ENCODE peak calls at places on chromosomes 11 and 22, in ten cellular contexts. G is transverse colon; S is esophagus squamous epithelium; P is iPS DF 6.9; H is colonic mucosa; Z is breast epithelium; U is heart left ventricle; T is A549; J is CD8-positive, alpha-beta T cell; C is tibial nerve. V is an unnamed sample. For H3K9me3, the result is how much of the 10 kb centered on the place peaks cover.

GRCh38 chr11:128469220-128469619 is 118.1 kb downstream of the ETS1 start:
- DNase-seq in J (no peak), T (no peak), S (no peak), Z (no peak), G (peak), H (no peak), P (no peak), U (no peak), C (no peak), V (no peak)

GRCh38 chr11:124879229-124879998 is 14.2 kb downstream of the ROBO3 start:
- DNase-seq in T (no peak), J (no peak), U (peak), P (no peak), H (no peak), G (no peak), Z (no peak), S (no peak), C (no peak), V (no peak)

GRCh38 chr22:19667872-19668740 is 46.2 kb upstream of the SEPTIN5 start:
- DNase-seq in S (no peak), G (no peak), Z (no peak), P (no peak), T (no peak), C (no peak), U (no peak), H (no peak), J (no peak), V (no peak)

GRCh38 chr22:38338772-38339379 is 21.6 kb upstream of the CSNK1E start:
- DNase-seq in T (no peak), G (peak), C (no peak), U (no peak), H (no peak), P (no peak), Z (no peak), J (no peak), S (no peak), V (no peak)

GRCh38 chr11:113695207-113695606 is 10.9 kb downstream of the TMPRSS5 start:
- DNase-seq in U (no peak), P (no peak), H (no peak), J (no peak), C (no peak), Z (no peak), S (no peak), T (no peak), G (no peak), V (no peak)

GRCh38 chr11:27696961-27697360 is 3.3 kb downstream of the BDNF start:
- DNase-seq in H (no peak), J (no peak), G (no peak), S (no peak), C (no peak), Z (no peak), T (no peak), U (no peak), P (no peak), V (no peak)

GRCh38 chr11:77322926-77323590 is 21.6 kb upstream of the GDPD4 start:
- DNase-seq in H (no peak), G (no peak), Z (no peak), J (no peak), C (no peak), T (no peak), P (no peak), S (no peak), U (no peak), V (no peak)

GRCh38 chr11:119460582-119460981 is 37.6 kb upstream of the THY1 start:
- DNase-seq in G (no peak), H (no peak), P (no peak), S (no peak), T (no peak), C (no peak), U (no peak), J (no peak), Z (no peak), V (no peak)

GRCh38 chr11:19683141-19683805 is 29.4 kb upstream of the NAV2 start:
- DNase-seq in U (peak), S (no peak), C (peak), G (peak), J (no peak), P (no peak), T (no peak), H (no peak), Z (no peak), V (no peak)

GRCh38 chr11:103326070-103326794 is 217.0 kb downstream of the DYNC2H1 start:
- DNase-seq in H (peak), T (peak), C (no peak), G (peak), S (no peak), Z (no peak), U (no peak), J (no peak), P (peak), V (peak)

GRCh38 chr11:65573391-65574146 is 1.2 kb downstream of the FAM89B start:
- DNase-seq in T (no peak), Z (no peak), G (peak), J (peak), C (no peak), U (no peak), P (no peak), H (peak), S (no peak), V (no peak)

GRCh38 chr11:77217156-77217555 is 84.3 kb downstream of the GDPD4 start:
- DNase-seq in P (no peak), Z (no peak), S (no peak), J (no peak), C (no peak), U (no peak), H (no peak), T (no peak), G (no peak), V (no peak)

GRCh38 chr11:114162719-114163123 is 103.2 kb downstream of the ZBTB16 start:
- DNase-seq in Z (peak), U (peak), C (peak), H (peak), J (no peak), G (peak), T (peak), P (no peak), S (peak), V (no peak)

GRCh38 chr11:12066056-12066798 is 44.2 kb upstream of the MICAL2 start:
- DNase-seq in T (peak), C (no peak), H (no peak), Z (no peak), S (no peak), G (peak), J (no peak), P (no peak), U (peak), V (no peak)

GRCh38 chr22:36797988-36798670 is 18.7 kb downstream of the PVALB start:
- DNase-seq in U (no peak), S (no peak), C (no peak), P (no peak), G (no peak), H (no peak), T (no peak), Z (no peak), J (no peak), V (no peak)

GRCh38 chr11:126992065-126992803 is 8.3 kb downstream of the KIRREL3 start:
- DNase-seq in U (no peak), Z (no peak), G (no peak), P (no peak), S (no peak), J (no peak), H (no peak), T (peak), C (no peak), V (no peak)

GRCh38 chr11:36509265-36509664 is 807 bp downstream of the TRAF6 start:
- DNase-seq in C (no peak), Z (no peak), S (no peak), P (no peak), H (peak), U (no peak), T (no peak), G (no peak), J (peak), V (no peak)

DNA sequence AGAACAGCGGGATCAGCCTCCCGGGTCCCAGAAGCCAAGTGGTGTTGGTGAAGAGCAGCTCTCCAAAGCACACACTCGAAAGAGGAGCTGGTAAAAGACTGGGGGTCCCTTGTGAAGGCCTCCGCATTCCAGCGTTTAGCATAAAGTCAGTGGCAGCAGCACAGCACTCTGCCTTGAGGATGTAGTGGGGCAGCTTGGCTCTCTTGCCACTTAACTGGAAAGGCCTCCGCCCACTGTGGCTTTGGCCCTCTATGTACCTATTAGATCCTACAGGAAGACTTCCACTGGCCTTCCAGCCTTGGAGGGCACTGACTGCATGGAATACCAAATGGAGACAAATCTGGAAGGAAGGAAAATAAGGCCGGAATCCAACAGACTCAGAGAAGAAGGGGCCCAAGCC is 1455.3 kb downstream of the BRD1 start:
- DNase-seq in H (no peak), U (no peak), G (no peak), J (no peak), Z (no peak), C (no peak), T (no peak), S (no peak), P (no peak), V (no peak)
- H3K9me3 ChIP-seq in H (under half), U (under half), G (under half), J (under half), Z (under half), C (under half), T (under half), S (under half), P (under half), V (under half)

GRCh38 chr11:2649848-2650247 is 49.9 kb downstream of the KCNQ1OT1 start:
- DNase-seq in H (no peak), S (no peak), C (no peak), Z (no peak), P (no peak), G (no peak), U (no peak), T (no peak), J (no peak), V (no peak)
- H3K9me3 ChIP-seq in H (under half), S (under half), C (under half), Z (half or more), P (under half), G (half or more), U (half or more), T (half or more), J (under half), V (under half)

GRCh38 chr11:129610125-129610524 is 205.5 kb upstream of the TMEM45B start:
- DNase-seq in T (no peak), J (no peak), S (no peak), G (no peak), Z (no peak), U (no peak), C (no peak), H (no peak), P (no peak), V (no peak)
- H3K9me3 ChIP-seq in T (under half), J (under half), S (under half), G (under half), Z (under half), U (under half), C (under half), H (under half), P (under half), V (under half)

GRCh38 chr11:35045219-35045819 is 93.7 kb upstream of the CD44 start:
- DNase-seq in G (peak), J (peak), Z (no peak), S (no peak), H (no peak), C (no peak), P (no peak), T (no peak), U (no peak), V (peak)
- H3K9me3 ChIP-seq in G (under half), J (under half), Z (under half), S (under half), H (under half), C (under half), P (under half), T (under half), U (under half), V (under half)

GRCh38 chr11:133271206-133271605 is 261.1 kb downstream of the OPCML start:
- DNase-seq in J (no peak), P (no peak), T (no peak), U (no peak), C (no peak), G (no peak), H (no peak), Z (no peak), S (no peak), V (no peak)
- H3K9me3 ChIP-seq in J (under half), P (under half), T (under half), U (under half), C (under half), G (under half), H (under half), Z (under half), S (under half), V (under half)

V was measured in T-helper 17 cell.